ENCODE peak calls at places on chromosomes 2 and 18, in nine cellular contexts. C is H7; V is CD8-positive, alpha-beta memory T cell; J is AG09309; T is activated T-cell treated with anti-CD3 and anti-CD28 coated beads for 48 hours; D is left kidney; R is GM10248; A is colonic mucosa; N is HS-5. I is an unnamed sample.

GRCh38 chr2:22487036-22487435 is 897.9 kb upstream of the KLHL29 start:
- DNase-seq in C (no peak), V (no peak), J (no peak), T (no peak), D (no peak), R (no peak), A (no peak), N (no peak), I (no peak)

GRCh38 chr2:235685024-235685721 is 191.3 kb downstream of the AGAP1 start:
- DNase-seq in C (no peak), V (no peak), J (no peak), T (no peak), D (no peak), R (no peak), A (no peak), N (no peak), I (no peak)

GRCh38 chr2:190990132-190990531 is 23.8 kb downstream of the STAT1 start:
- DNase-seq in C (no peak), V (no peak), J (no peak), T (no peak), D (peak; percentile 45), R (no peak), A (no peak), N (no peak), I (no peak)

GRCh38 chr2:223967981-223968380 is 10.7 kb downstream of the MRPL44 start:
- DNase-seq in C (no peak), V (no peak), J (no peak), T (no peak), D (no peak), R (no peak), A (no peak), N (peak; percentile 72), I (no peak)

GRCh38 chr18:30302181-30302580 is 740.4 kb downstream of the DSC3 start:
- DNase-seq in C (no peak), V (no peak), J (no peak), T (no peak), D (no peak), R (no peak), A (no peak), N (no peak), I (no peak)

GRCh38 chr18:11751305-11752115 is 62.4 kb downstream of the GNAL start:
- DNase-seq in C (peak; percentile 90), V (no peak), J (no peak), T (no peak), D (peak; percentile 70), R (no peak), A (no peak), N (no peak), I (no peak)

GRCh38 chr2:142885543-142885942 is 8.1 kb downstream of the KYNU start:
- DNase-seq in C (no peak), V (no peak), J (no peak), T (no peak), D (no peak), R (no peak), A (no peak), N (no peak), I (no peak)

GRCh38 chr2:27753744-27754588 is 17.6 kb upstream of the MRPL33 start:
- DNase-seq in C (peak; percentile 85), V (peak; percentile 48), J (peak; percentile 32), T (peak; percentile 74), D (peak; percentile 81), R (peak; percentile 76), A (peak; percentile 90), N (peak; percentile 26), I (peak; percentile 87)

GRCh38 chr2:120205901-120206581 is 17.2 kb downstream of the TMEM185B start:
- DNase-seq in C (peak; percentile 89), V (no peak), J (no peak), T (peak; percentile 55), D (no peak), R (peak; percentile 62), A (peak; percentile 54), N (no peak), I (no peak)

GRCh38 chr18:73717570-73717969 is 430.1 kb downstream of the FBXO15 start:
- DNase-seq in C (no peak), V (no peak), J (no peak), T (no peak), D (no peak), R (no peak), A (no peak), N (no peak), I (no peak)

GRCh38 chr2:234339016-234339415 is 157.9 kb downstream of the ARL4C start:
- DNase-seq in C (no peak), V (no peak), J (no peak), T (no peak), D (no peak), R (no peak), A (no peak), N (no peak), I (no peak)

GRCh38 chr18:75358928-75359327 is 68.6 kb downstream of the SMIM21 start:
- DNase-seq in C (no peak), V (no peak), J (no peak), T (no peak), D (no peak), R (no peak), A (no peak), N (no peak), I (no peak)

GRCh38 chr2:144836635-144837350 is 316.9 kb upstream of the ZEB2 start:
- DNase-seq in C (no peak), V (no peak), J (peak; percentile 34), T (no peak), D (no peak), R (no peak), A (no peak), N (peak; percentile 46), I (no peak)

GRCh38 chr2:46194856-46195255 is 102.4 kb upstream of the EPAS1 start:
- DNase-seq in C (peak; percentile 9), V (no peak), J (no peak), T (no peak), D (no peak), R (peak; percentile 8), A (no peak), N (no peak), I (no peak)

GRCh38 chr2:179692610-179693009 is 168.8 kb downstream of the ZNF385B start:
- DNase-seq in C (no peak), V (no peak), J (no peak), T (no peak), D (no peak), R (no peak), A (no peak), N (no peak), I (no peak)

GRCh38 chr2:20925265-20925889 is 102.5 kb upstream of the LDAH start:
- DNase-seq in C (peak; percentile 60), V (no peak), J (no peak), T (no peak), D (peak; percentile 77), R (no peak), A (no peak), N (no peak), I (no peak)

GRCh38 chr2:68365087-68365486 is at the start of gene PLEK:
- DNase-seq in C (no peak), V (peak; percentile 29), J (no peak), T (no peak), D (no peak), R (peak; percentile 53), A (peak; percentile 46), N (no peak), I (peak; percentile 14)

GRCh38 chr2:68434981-68435380 is 32.1 kb downstream of the FBXO48 start:
- DNase-seq in C (no peak), V (no peak), J (no peak), T (no peak), D (no peak), R (no peak), A (no peak), N (no peak), I (no peak)

GRCh38 chr2:144237845-144238637 is 281.9 kb downstream of the ZEB2 start:
- DNase-seq in C (no peak), V (no peak), J (no peak), T (no peak), D (no peak), R (no peak), A (no peak), N (no peak), I (no peak)

GRCh38 chr2:117272975-117273671 is 541.4 kb upstream of the DDX18 start:
- DNase-seq in C (peak; percentile 16), V (no peak), J (no peak), T (no peak), D (peak; percentile 32), R (no peak), A (no peak), N (no peak), I (no peak)

GRCh38 chr18:32469190-32469611 is 1.5 kb downstream of the GAREM1 start:
- DNase-seq in C (peak; percentile 28), V (no peak), J (no peak), T (no peak), D (peak; percentile 81), R (no peak), A (peak; percentile 47), N (no peak), I (peak; percentile 78)

GRCh38 chr18:10523544-10523943 is 2.3 kb upstream of the NAPG start:
- DNase-seq in C (no peak), V (no peak), J (no peak), T (no peak), D (no peak), R (no peak), A (no peak), N (no peak), I (no peak)

GRCh38 chr2:203446071-203446481 is 89.0 kb downstream of the RAPH1 start:
- DNase-seq in C (no peak), V (no peak), J (no peak), T (no peak), D (no peak), R (no peak), A (no peak), N (peak; percentile 88), I (no peak)

GRCh38 chr2:208256192-208256782 is 1.4 kb upstream of the IDH1 start:
- DNase-seq in C (peak; percentile 38), V (no peak), J (no peak), T (no peak), D (peak; percentile 47), R (no peak), A (no peak), N (no peak), I (peak; percentile 15)

GRCh38 chr2:205957452-205958154 is 128.4 kb downstream of the INO80D start:
- DNase-seq in C (peak; percentile 60), V (no peak), J (no peak), T (no peak), D (no peak), R (no peak), A (peak; percentile 72), N (no peak), I (no peak)

GRCh38 chr2:12824771-12825363 is 108.1 kb downstream of the TRIB2 start:
- DNase-seq in C (no peak), V (no peak), J (no peak), T (no peak), D (peak; percentile 18), R (no peak), A (peak; percentile 25), N (no peak), I (peak; percentile 19)

GRCh38 chr2:207632575-207633492 is 7.6 kb upstream of the METTL21A start:
- DNase-seq in C (no peak), V (no peak), J (no peak), T (peak; percentile 8), D (peak; percentile 57), R (no peak), A (no peak), N (peak; percentile 43), I (no peak)

GRCh38 chr2:231928481-231928880 is 2.3 kb upstream of the NPPC start:
- DNase-seq in C (peak; percentile 74), V (no peak), J (no peak), T (no peak), D (peak; percentile 40), R (peak; percentile 13), A (peak; percentile 7), N (no peak), I (no peak)

GRCh38 chr2:183219853-183220252 is 95.6 kb downstream of the NUP35 start:
- DNase-seq in C (no peak), V (no peak), J (no peak), T (no peak), D (no peak), R (no peak), A (no peak), N (no peak), I (no peak)

GRCh38 chr2:202149155-202149762 is 76.2 kb downstream of the KIAA2012 start:
- DNase-seq in C (peak; percentile 75), V (no peak), J (no peak), T (no peak), D (peak; percentile 93), R (no peak), A (no peak), N (no peak), I (no peak)

I was measured in body of pancreas.